ENCODE peak calls at places on chromosomes 16 and 17, in nine cellular contexts. One of them, this sample, is unnamed.

GRCh38 chr17:17518951-17519350 is 22.8 kb upstream of the RASD1 start:
- DNase-seq in gastrocnemius medialis: no peak
- DNase-seq in CD4-positive, CD25-positive, alpha-beta regulatory T cell: no peak
- DNase-seq in mesothelial cell of epicardium: no peak
- DNase-seq in RWPE1: no peak
- DNase-seq in NCI-H1105 treated with DMSO at 0.1 percent for 48 hours: no peak
- DNase-seq in NCI-H2081: no peak
- DNase-seq in EH: no peak
- DNase-seq in hepatocyte: no peak
- DNase-seq in this sample: no peak

GRCh38 chr17:4483012-4483840 is 15.5 kb upstream of the SPNS2 start:
- DNase-seq in gastrocnemius medialis: no peak
- DNase-seq in CD4-positive, CD25-positive, alpha-beta regulatory T cell: no peak
- DNase-seq in mesothelial cell of epicardium: no peak
- DNase-seq in RWPE1: peak; percentile 92
- DNase-seq in NCI-H1105 treated with DMSO at 0.1 percent for 48 hours: no peak
- DNase-seq in NCI-H2081: no peak
- DNase-seq in EH: no peak
- DNase-seq in hepatocyte: peak; percentile 64
- DNase-seq in this sample: no peak

GRCh38 chr17:38724337-38724988 is 5.7 kb upstream of the CISD3 start:
- DNase-seq in gastrocnemius medialis: no peak
- DNase-seq in CD4-positive, CD25-positive, alpha-beta regulatory T cell: no peak
- DNase-seq in mesothelial cell of epicardium: no peak
- DNase-seq in RWPE1: no peak
- DNase-seq in NCI-H1105 treated with DMSO at 0.1 percent for 48 hours: peak; percentile 85
- DNase-seq in NCI-H2081: peak; percentile 89
- DNase-seq in EH: no peak
- DNase-seq in hepatocyte: no peak
- DNase-seq in this sample: peak; percentile 83

GRCh38 chr17:58630883-58631522 is 60.8 kb downstream of the TEX14 start:
- DNase-seq in gastrocnemius medialis: peak; percentile 6
- DNase-seq in CD4-positive, CD25-positive, alpha-beta regulatory T cell: no peak
- DNase-seq in mesothelial cell of epicardium: peak; percentile 48
- DNase-seq in RWPE1: no peak
- DNase-seq in NCI-H1105 treated with DMSO at 0.1 percent for 48 hours: peak; percentile 52
- DNase-seq in NCI-H2081: no peak
- DNase-seq in EH: no peak
- DNase-seq in hepatocyte: peak; percentile 66
- DNase-seq in this sample: no peak

GRCh38 chr17:63029520-63029919 is 63.5 kb downstream of the TANC2 start:
- DNase-seq in gastrocnemius medialis: no peak
- DNase-seq in CD4-positive, CD25-positive, alpha-beta regulatory T cell: no peak
- DNase-seq in mesothelial cell of epicardium: no peak
- DNase-seq in RWPE1: peak; percentile 20
- DNase-seq in NCI-H1105 treated with DMSO at 0.1 percent for 48 hours: no peak
- DNase-seq in NCI-H2081: no peak
- DNase-seq in EH: peak; percentile 85
- DNase-seq in hepatocyte: no peak
- DNase-seq in this sample: no peak

GRCh38 chr17:50768348-50768761 is 1.0 kb upstream of the ANKRD40CL start:
- DNase-seq in gastrocnemius medialis: no peak
- DNase-seq in CD4-positive, CD25-positive, alpha-beta regulatory T cell: no peak
- DNase-seq in mesothelial cell of epicardium: no peak
- DNase-seq in RWPE1: peak; percentile 65
- DNase-seq in NCI-H1105 treated with DMSO at 0.1 percent for 48 hours: no peak
- DNase-seq in NCI-H2081: no peak
- DNase-seq in EH: no peak
- DNase-seq in hepatocyte: peak; percentile 89
- DNase-seq in this sample: no peak

GRCh38 chr17:10162034-10162433 is 36.4 kb downstream of the GAS7 start:
- DNase-seq in gastrocnemius medialis: no peak
- DNase-seq in CD4-positive, CD25-positive, alpha-beta regulatory T cell: no peak
- DNase-seq in mesothelial cell of epicardium: no peak
- DNase-seq in RWPE1: no peak
- DNase-seq in NCI-H1105 treated with DMSO at 0.1 percent for 48 hours: no peak
- DNase-seq in NCI-H2081: no peak
- DNase-seq in EH: no peak
- DNase-seq in hepatocyte: no peak
- DNase-seq in this sample: no peak

GRCh38 chr17:45052052-45052772 is 780 bp upstream of the DCAKD start:
- DNase-seq in gastrocnemius medialis: no peak
- DNase-seq in CD4-positive, CD25-positive, alpha-beta regulatory T cell: peak; percentile 63
- DNase-seq in mesothelial cell of epicardium: peak; percentile 50
- DNase-seq in RWPE1: no peak
- DNase-seq in NCI-H1105 treated with DMSO at 0.1 percent for 48 hours: peak; percentile 63
- DNase-seq in NCI-H2081: peak; percentile 37
- DNase-seq in EH: peak; percentile 49
- DNase-seq in hepatocyte: peak; percentile 44
- DNase-seq in this sample: peak; percentile 38

GRCh38 chr17:51398647-51399046 is 138.3 kb downstream of the UTP18 start:
- DNase-seq in gastrocnemius medialis: no peak
- DNase-seq in CD4-positive, CD25-positive, alpha-beta regulatory T cell: no peak
- DNase-seq in mesothelial cell of epicardium: no peak
- DNase-seq in RWPE1: no peak
- DNase-seq in NCI-H1105 treated with DMSO at 0.1 percent for 48 hours: no peak
- DNase-seq in NCI-H2081: no peak
- DNase-seq in EH: no peak
- DNase-seq in hepatocyte: no peak
- DNase-seq in this sample: no peak

GRCh38 chr16:2038359-2039285 is 9.0 kb downstream of the NTHL1 start:
- DNase-seq in gastrocnemius medialis: no peak
- DNase-seq in CD4-positive, CD25-positive, alpha-beta regulatory T cell: no peak
- DNase-seq in mesothelial cell of epicardium: no peak
- DNase-seq in RWPE1: no peak
- DNase-seq in NCI-H1105 treated with DMSO at 0.1 percent for 48 hours: no peak
- DNase-seq in NCI-H2081: no peak
- DNase-seq in EH: no peak
- DNase-seq in hepatocyte: peak; percentile 69
- DNase-seq in this sample: no peak

GRCh38 chr17:32335647-32336046 is 6.3 kb downstream of the C17orf75 start:
- DNase-seq in gastrocnemius medialis: no peak
- DNase-seq in CD4-positive, CD25-positive, alpha-beta regulatory T cell: no peak
- DNase-seq in mesothelial cell of epicardium: no peak
- DNase-seq in RWPE1: no peak
- DNase-seq in NCI-H1105 treated with DMSO at 0.1 percent for 48 hours: no peak
- DNase-seq in NCI-H2081: no peak
- DNase-seq in EH: peak; percentile 89
- DNase-seq in hepatocyte: no peak
- DNase-seq in this sample: no peak

GRCh38 chr17:50201226-50201854 is at the start of gene COL1A1:
- DNase-seq in gastrocnemius medialis: no peak
- DNase-seq in CD4-positive, CD25-positive, alpha-beta regulatory T cell: no peak
- DNase-seq in mesothelial cell of epicardium: peak; percentile 74
- DNase-seq in RWPE1: no peak
- DNase-seq in NCI-H1105 treated with DMSO at 0.1 percent for 48 hours: no peak
- DNase-seq in NCI-H2081: no peak
- DNase-seq in EH: peak; percentile 97
- DNase-seq in hepatocyte: peak; percentile 85
- DNase-seq in this sample: no peak

GRCh38 chr16:85451646-85452363 is 161.3 kb upstream of the GSE1 start:
- DNase-seq in gastrocnemius medialis: no peak
- DNase-seq in CD4-positive, CD25-positive, alpha-beta regulatory T cell: no peak
- DNase-seq in mesothelial cell of epicardium: no peak
- DNase-seq in RWPE1: no peak
- DNase-seq in NCI-H1105 treated with DMSO at 0.1 percent for 48 hours: peak; percentile 82
- DNase-seq in NCI-H2081: peak; percentile 75
- DNase-seq in EH: no peak
- DNase-seq in hepatocyte: no peak
- DNase-seq in this sample: no peak

GRCh38 chr17:7496470-7497227 is 12.5 kb downstream of the POLR2A start:
- DNase-seq in gastrocnemius medialis: no peak
- DNase-seq in CD4-positive, CD25-positive, alpha-beta regulatory T cell: no peak
- DNase-seq in mesothelial cell of epicardium: no peak
- DNase-seq in RWPE1: no peak
- DNase-seq in NCI-H1105 treated with DMSO at 0.1 percent for 48 hours: no peak
- DNase-seq in NCI-H2081: no peak
- DNase-seq in EH: no peak
- DNase-seq in hepatocyte: no peak
- DNase-seq in this sample: no peak

GRCh38 chr16:20971420-20971819 is 70.8 kb downstream of the LYRM1 start:
- DNase-seq in gastrocnemius medialis: no peak
- DNase-seq in CD4-positive, CD25-positive, alpha-beta regulatory T cell: no peak
- DNase-seq in mesothelial cell of epicardium: no peak
- DNase-seq in RWPE1: peak; percentile 21
- DNase-seq in NCI-H1105 treated with DMSO at 0.1 percent for 48 hours: no peak
- DNase-seq in NCI-H2081: no peak
- DNase-seq in EH: no peak
- DNase-seq in hepatocyte: no peak
- DNase-seq in this sample: no peak